ENCODE peak calls at places on chromosomes 16 and 17, in nine cellular contexts. One of them, this sample, is unnamed.

GRCh38 chr17:32317353-32317752 is 24.6 kb downstream of the C17orf75 start:
- DNase-seq in progenitor cell of endocrine pancreas: no peak
- DNase-seq in CD8-positive, alpha-beta T cell: no peak
- DNase-seq in ovary: no peak
- DNase-seq in body of pancreas: no peak
- DNase-seq in SK-N-SH: no peak
- DNase-seq in ascending aorta: no peak
- DNase-seq in psoas muscle: no peak
- DNase-seq in AG04450: no peak
- DNase-seq in this sample: no peak

GRCh38 chr16:27867122-27868110 is 196.1 kb downstream of the GSG1L start:
- DNase-seq in psoas muscle: peak
- DNase-seq in progenitor cell of endocrine pancreas: peak
- DNase-seq in AG04450: peak
- DNase-seq in ascending aorta: no peak
- DNase-seq in ovary: peak
- DNase-seq in CD8-positive, alpha-beta T cell: no peak
- DNase-seq in SK-N-SH: peak
- DNase-seq in body of pancreas: peak
- DNase-seq in this sample: peak

GRCh38 chr16:86198201-86199118 is 299.5 kb downstream of the IRF8 start:
- DNase-seq in CD8-positive, alpha-beta T cell: no peak
- DNase-seq in ascending aorta: no peak
- DNase-seq in psoas muscle: no peak
- DNase-seq in body of pancreas: no peak
- DNase-seq in progenitor cell of endocrine pancreas: no peak
- DNase-seq in SK-N-SH: no peak
- DNase-seq in ovary: no peak
- DNase-seq in AG04450: no peak
- DNase-seq in this sample: no peak

GRCh38 chr17:65050438-65050837 is 6.1 kb downstream of the GNA13 start:
- DNase-seq in AG04450: no peak
- DNase-seq in SK-N-SH: no peak
- DNase-seq in progenitor cell of endocrine pancreas: no peak
- DNase-seq in ascending aorta: no peak
- DNase-seq in body of pancreas: no peak
- DNase-seq in ovary: no peak
- DNase-seq in CD8-positive, alpha-beta T cell: no peak
- DNase-seq in psoas muscle: no peak
- DNase-seq in this sample: no peak

GRCh38 chr17:16911141-16911937 is 60.6 kb downstream of the TNFRSF13B start:
- DNase-seq in body of pancreas: no peak
- DNase-seq in progenitor cell of endocrine pancreas: no peak
- DNase-seq in ascending aorta: no peak
- DNase-seq in psoas muscle: peak
- DNase-seq in ovary: no peak
- DNase-seq in AG04450: no peak
- DNase-seq in SK-N-SH: no peak
- DNase-seq in CD8-positive, alpha-beta T cell: peak
- DNase-seq in this sample: peak

GRCh38 chr17:3907483-3908216 is 8.6 kb downstream of the P2RX1 start:
- DNase-seq in SK-N-SH: no peak
- DNase-seq in psoas muscle: no peak
- DNase-seq in body of pancreas: no peak
- DNase-seq in CD8-positive, alpha-beta T cell: no peak
- DNase-seq in ascending aorta: no peak
- DNase-seq in AG04450: no peak
- DNase-seq in ovary: no peak
- DNase-seq in progenitor cell of endocrine pancreas: no peak
- DNase-seq in this sample: no peak

GRCh38 chr17:4119299-4119698 is 23.5 kb downstream of the ZZEF1 start:
- DNase-seq in progenitor cell of endocrine pancreas: no peak
- DNase-seq in psoas muscle: no peak
- DNase-seq in body of pancreas: no peak
- DNase-seq in ovary: no peak
- DNase-seq in CD8-positive, alpha-beta T cell: no peak
- DNase-seq in SK-N-SH: no peak
- DNase-seq in AG04450: no peak
- DNase-seq in ascending aorta: no peak
- DNase-seq in this sample: no peak

GRCh38 chr16:81181013-81181720 is 57.3 kb upstream of the BCO1 start:
- DNase-seq in CD8-positive, alpha-beta T cell: no peak
- DNase-seq in psoas muscle: peak
- DNase-seq in SK-N-SH: no peak
- DNase-seq in ascending aorta: peak
- DNase-seq in ovary: peak
- DNase-seq in AG04450: peak
- DNase-seq in body of pancreas: peak
- DNase-seq in progenitor cell of endocrine pancreas: peak
- DNase-seq in this sample: peak

DNA sequence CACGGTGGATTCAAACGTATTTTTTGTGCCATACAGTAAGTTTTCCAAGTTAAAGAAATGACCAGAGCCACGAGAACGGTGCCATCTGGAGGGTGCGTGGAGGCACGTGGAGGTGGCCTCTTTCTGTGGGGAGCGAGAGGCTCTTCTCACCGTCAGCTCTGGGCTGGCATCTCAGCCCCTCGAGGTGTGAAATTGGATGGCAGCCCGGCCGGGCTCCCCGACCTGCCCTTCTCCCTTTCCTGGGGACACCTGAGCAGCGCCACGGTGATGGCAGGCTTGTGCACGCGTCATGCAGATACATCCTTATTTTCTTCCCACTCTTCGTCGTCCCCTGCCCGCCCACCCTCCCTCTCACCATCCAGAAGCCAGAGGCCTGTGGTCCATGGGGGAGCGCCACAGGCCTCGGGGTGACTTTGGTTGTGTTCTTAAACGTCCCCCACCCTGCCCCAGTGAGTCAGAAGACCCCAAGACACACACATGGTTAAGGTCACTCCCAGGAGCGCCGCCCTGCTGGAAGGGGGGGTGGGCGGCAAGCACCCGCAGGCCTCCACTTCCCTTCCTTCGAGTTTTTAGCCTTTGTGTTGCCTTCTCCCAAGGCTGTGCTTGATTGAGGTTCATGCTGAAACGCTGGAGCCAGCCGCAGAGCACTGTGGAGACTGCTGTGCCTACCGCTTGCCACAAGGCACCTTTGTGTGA is 109.4 kb downstream of the BANP start:
- DNase-seq in body of pancreas: no peak
- DNase-seq in ovary: no peak
- DNase-seq in ascending aorta: no peak
- DNase-seq in progenitor cell of endocrine pancreas: no peak
- DNase-seq in AG04450: no peak
- DNase-seq in psoas muscle: peak
- DNase-seq in CD8-positive, alpha-beta T cell: no peak
- DNase-seq in SK-N-SH: no peak
- DNase-seq in this sample: no peak
- TF ChIP-seq CTCF in body of pancreas: no peak
- TF ChIP-seq CTCF in ovary: no peak
- TF ChIP-seq CTCF in ascending aorta: no peak
- TF ChIP-seq CTCF in progenitor cell of endocrine pancreas: no peak
- TF ChIP-seq CTCF in AG04450: no peak
- TF ChIP-seq CTCF in psoas muscle: no peak
- TF ChIP-seq CTCF in CD8-positive, alpha-beta T cell: no peak
- TF ChIP-seq CTCF in SK-N-SH: peak
- TF ChIP-seq CTCF in this sample: peak

DNA sequence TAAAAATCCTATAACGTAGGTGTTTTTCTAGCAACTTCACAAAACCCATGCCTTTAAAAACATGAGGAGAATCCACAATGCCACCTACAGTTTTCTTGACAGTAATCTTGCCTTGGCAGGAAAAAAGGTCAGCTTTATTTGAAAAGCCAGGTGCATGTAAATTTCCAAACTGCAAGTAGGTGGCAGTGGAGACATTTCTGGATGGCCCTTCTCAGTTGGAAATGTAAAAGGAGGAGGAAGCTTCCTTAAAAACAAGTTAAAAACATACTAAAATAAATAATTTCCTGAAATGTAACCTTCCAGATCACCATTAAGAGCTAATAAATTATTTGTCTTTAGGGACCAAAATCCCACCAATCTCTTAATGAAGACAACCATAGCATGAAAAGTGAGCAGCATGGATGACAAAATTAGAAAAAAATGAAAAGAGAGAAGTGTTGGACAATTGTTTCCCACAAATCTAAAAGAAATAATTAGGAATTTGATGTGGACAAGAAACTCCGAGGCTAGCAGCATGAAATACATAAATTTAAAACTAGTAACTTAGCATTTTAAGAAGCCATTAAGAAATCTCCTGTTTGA is 152.2 kb downstream of the SNX11 start:
- DNase-seq in progenitor cell of endocrine pancreas: no peak
- DNase-seq in AG04450: no peak
- DNase-seq in psoas muscle: no peak
- DNase-seq in ascending aorta: no peak
- DNase-seq in body of pancreas: peak
- DNase-seq in CD8-positive, alpha-beta T cell: no peak
- DNase-seq in SK-N-SH: no peak
- DNase-seq in ovary: no peak
- DNase-seq in this sample: no peak
- TF ChIP-seq CTCF in progenitor cell of endocrine pancreas: peak
- TF ChIP-seq CTCF in AG04450: peak
- TF ChIP-seq CTCF in psoas muscle: peak
- TF ChIP-seq CTCF in ascending aorta: no peak
- TF ChIP-seq CTCF in body of pancreas: peak
- TF ChIP-seq CTCF in CD8-positive, alpha-beta T cell: peak
- TF ChIP-seq CTCF in SK-N-SH: peak
- TF ChIP-seq CTCF in ovary: no peak
- TF ChIP-seq CTCF in this sample: peak

GRCh38 chr17:11986179-11986938 is 10.9 kb downstream of the ZNF18 start:
- DNase-seq in progenitor cell of endocrine pancreas: no peak
- DNase-seq in AG04450: no peak
- DNase-seq in body of pancreas: peak
- DNase-seq in ascending aorta: no peak
- DNase-seq in psoas muscle: no peak
- DNase-seq in ovary: no peak
- DNase-seq in SK-N-SH: no peak
- DNase-seq in CD8-positive, alpha-beta T cell: no peak
- DNase-seq in this sample: no peak

GRCh38 chr17:11979795-11980194 is 17.5 kb downstream of the ZNF18 start:
- DNase-seq in AG04450: no peak
- DNase-seq in progenitor cell of endocrine pancreas: no peak
- DNase-seq in CD8-positive, alpha-beta T cell: no peak
- DNase-seq in psoas muscle: no peak
- DNase-seq in ascending aorta: no peak
- DNase-seq in SK-N-SH: no peak
- DNase-seq in body of pancreas: no peak
- DNase-seq in ovary: no peak
- DNase-seq in this sample: no peak

GRCh38 chr17:11981862-11982261 is 15.4 kb downstream of the ZNF18 start:
- DNase-seq in AG04450: no peak
- DNase-seq in ascending aorta: no peak
- DNase-seq in body of pancreas: no peak
- DNase-seq in SK-N-SH: no peak
- DNase-seq in progenitor cell of endocrine pancreas: no peak
- DNase-seq in psoas muscle: no peak
- DNase-seq in CD8-positive, alpha-beta T cell: no peak
- DNase-seq in ovary: no peak
- DNase-seq in this sample: no peak

DNA sequence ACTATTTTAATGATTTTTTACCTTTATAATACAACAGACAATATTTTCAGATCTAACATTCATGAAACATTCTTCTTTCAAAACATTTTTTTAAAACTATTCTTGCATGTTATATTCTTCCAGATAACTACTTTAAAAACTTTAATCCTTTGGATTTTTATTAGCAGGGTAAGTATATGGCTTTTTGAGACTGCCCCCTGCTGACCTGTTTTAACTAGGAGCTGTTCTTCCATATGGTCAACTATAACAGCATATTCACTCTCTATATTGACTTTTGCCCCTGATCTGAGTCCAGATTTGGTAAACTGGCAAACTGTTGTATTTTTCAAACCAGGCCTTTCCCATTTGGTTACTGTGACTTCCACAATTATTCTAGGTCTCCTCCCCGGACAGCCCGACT is 16.5 kb downstream of the ZNF18 start:
- DNase-seq in CD8-positive, alpha-beta T cell: no peak
- DNase-seq in AG04450: no peak
- DNase-seq in psoas muscle: no peak
- DNase-seq in progenitor cell of endocrine pancreas: no peak
- DNase-seq in ovary: no peak
- DNase-seq in body of pancreas: no peak
- DNase-seq in SK-N-SH: no peak
- DNase-seq in ascending aorta: no peak
- DNase-seq in this sample: no peak
- TF ChIP-seq CTCF in CD8-positive, alpha-beta T cell: no peak
- TF ChIP-seq CTCF in AG04450: peak
- TF ChIP-seq CTCF in psoas muscle: no peak
- TF ChIP-seq CTCF in progenitor cell of endocrine pancreas: peak
- TF ChIP-seq CTCF in ovary: no peak
- TF ChIP-seq CTCF in body of pancreas: no peak
- TF ChIP-seq CTCF in SK-N-SH: peak
- TF ChIP-seq CTCF in ascending aorta: no peak
- TF ChIP-seq CTCF in this sample: peak

GRCh38 chr16:660132-660458 is 7.8 kb upstream of the RHOT2 start:
- DNase-seq in ascending aorta: no peak
- DNase-seq in body of pancreas: no peak
- DNase-seq in psoas muscle: no peak
- DNase-seq in CD8-positive, alpha-beta T cell: no peak
- DNase-seq in SK-N-SH: no peak
- DNase-seq in ovary: no peak
- DNase-seq in AG04450: no peak
- DNase-seq in progenitor cell of endocrine pancreas: no peak
- DNase-seq in this sample: no peak

GRCh38 chr16:659618-660017 is 8.3 kb upstream of the RHOT2 start:
- DNase-seq in ovary: no peak
- DNase-seq in body of pancreas: no peak
- DNase-seq in progenitor cell of endocrine pancreas: no peak
- DNase-seq in AG04450: no peak
- DNase-seq in psoas muscle: no peak
- DNase-seq in SK-N-SH: no peak
- DNase-seq in CD8-positive, alpha-beta T cell: no peak
- DNase-seq in ascending aorta: no peak
- DNase-seq in this sample: no peak

GRCh38 chr16:660459-661183 is 7.3 kb upstream of the RHOT2 start:
- DNase-seq in AG04450: peak
- DNase-seq in CD8-positive, alpha-beta T cell: peak
- DNase-seq in SK-N-SH: peak
- DNase-seq in ascending aorta: peak
- DNase-seq in body of pancreas: peak
- DNase-seq in progenitor cell of endocrine pancreas: peak
- DNase-seq in ovary: peak
- DNase-seq in psoas muscle: peak
- DNase-seq in this sample: no peak

GRCh38 chr16:657487-657886 is 8.3 kb downstream of the WDR90 start:
- DNase-seq in SK-N-SH: no peak
- DNase-seq in psoas muscle: no peak
- DNase-seq in AG04450: no peak
- DNase-seq in progenitor cell of endocrine pancreas: no peak
- DNase-seq in CD8-positive, alpha-beta T cell: no peak
- DNase-seq in body of pancreas: no peak
- DNase-seq in ascending aorta: no peak
- DNase-seq in ovary: no peak
- DNase-seq in this sample: no peak

DNA sequence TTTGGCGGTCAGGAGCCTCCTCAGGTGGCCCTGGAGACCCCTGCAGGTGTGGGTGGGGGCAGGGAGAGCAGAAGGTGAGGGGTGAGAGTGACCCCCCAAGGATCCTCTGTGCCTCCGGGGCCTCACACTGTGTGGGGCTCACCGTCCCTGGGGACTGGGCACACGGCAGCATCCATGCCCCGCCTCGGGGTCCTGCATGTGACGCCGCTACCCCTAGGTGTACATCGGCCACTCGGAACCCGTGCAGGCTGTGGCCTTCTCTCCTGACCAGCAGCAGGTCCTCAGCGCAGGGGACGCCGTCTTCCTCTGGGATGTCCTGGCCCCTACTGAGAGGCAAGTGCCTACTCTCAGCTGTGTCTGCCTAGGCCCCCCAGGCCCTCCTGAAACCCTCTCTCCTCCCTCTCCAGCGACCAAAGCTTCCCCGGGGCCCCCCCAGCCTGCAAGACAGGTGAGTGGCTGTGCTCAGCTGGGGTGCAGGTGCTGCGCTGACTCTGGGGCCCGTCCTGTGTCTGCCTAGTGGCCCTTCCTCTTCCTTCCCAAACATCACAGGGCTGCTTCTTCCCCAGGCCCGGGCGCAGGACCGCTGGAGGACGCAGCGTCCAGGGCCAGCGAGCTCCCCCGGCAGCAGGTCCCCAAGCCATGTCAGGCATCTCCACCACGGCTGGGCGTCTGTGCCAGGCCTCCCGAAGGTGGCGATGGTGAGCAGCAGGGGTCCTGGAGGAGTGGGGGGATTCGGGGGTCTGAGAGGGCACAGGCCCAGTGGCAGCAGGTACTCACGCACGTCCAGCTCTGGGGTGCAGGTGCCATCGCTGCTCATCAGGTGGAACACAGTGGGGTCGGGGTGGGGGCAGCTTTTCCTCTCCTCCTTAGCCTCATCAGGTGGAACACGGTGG is 9.0 kb upstream of the RHOT2 start:
- DNase-seq in ovary: peak
- DNase-seq in body of pancreas: no peak
- DNase-seq in AG04450: no peak
- DNase-seq in ascending aorta: no peak
- DNase-seq in CD8-positive, alpha-beta T cell: no peak
- DNase-seq in psoas muscle: no peak
- DNase-seq in SK-N-SH: peak
- DNase-seq in progenitor cell of endocrine pancreas: no peak
- DNase-seq in this sample: no peak
- TF ChIP-seq CTCF in ovary: no peak
- TF ChIP-seq CTCF in body of pancreas: no peak
- TF ChIP-seq CTCF in AG04450: no peak
- TF ChIP-seq CTCF in ascending aorta: no peak
- TF ChIP-seq CTCF in CD8-positive, alpha-beta T cell: no peak
- TF ChIP-seq CTCF in psoas muscle: no peak
- TF ChIP-seq CTCF in SK-N-SH: peak
- TF ChIP-seq CTCF in progenitor cell of endocrine pancreas: no peak
- TF ChIP-seq CTCF in this sample: peak